ENCODE peak calls at places on chromosome 5, in six cellular contexts. R is GM12865, Q is BJ, H is mesenchymal stem cell, U is mesendoderm, I is MM.1S. T is an unnamed sample.

GRCh38 chr5:107329850-107330249 is 340.9 kb downstream of the EFNA5 start:
- DNase-seq in H (no peak), R (peak; percentile 13), U (no peak), Q (no peak), I (no peak), T (no peak)

GRCh38 chr5:75856056-75856455 is 138.8 kb upstream of the POC5 start:
- DNase-seq in H (no peak), R (no peak), I (no peak), Q (no peak), U (no peak), T (no peak)

GRCh38 chr5:134026521-134027202 is 21.9 kb upstream of the VDAC1 start:
- DNase-seq in U (peak; percentile 90), I (peak; percentile 69), Q (no peak), R (peak; percentile 84), H (peak; percentile 61), T (peak; percentile 81)

GRCh38 chr5:35852084-35852734 is 4.5 kb upstream of the IL7R start:
- DNase-seq in R (peak; percentile 74), U (no peak), H (peak; percentile 20), I (peak; percentile 68), Q (no peak), T (no peak)

GRCh38 chr5:34709861-34710673 is 53.9 kb downstream of the RAI14 start:
- DNase-seq in H (peak; percentile 83), Q (peak; percentile 49), U (peak; percentile 50), I (no peak), R (no peak), T (no peak)

GRCh38 chr5:138702827-138703194 is 50.4 kb upstream of the CTNNA1 start:
- DNase-seq in H (no peak), R (no peak), I (no peak), Q (no peak), U (no peak), T (no peak)

GRCh38 chr5:45507174-45507573 is 189.0 kb downstream of the HCN1 start:
- DNase-seq in R (no peak), I (no peak), H (peak; percentile 55), Q (no peak), U (peak; percentile 18), T (no peak)

GRCh38 chr5:135547590-135548254 is 12.0 kb upstream of the NEUROG1 start:
- DNase-seq in Q (no peak), H (no peak), I (peak; percentile 78), R (no peak), U (no peak), T (no peak)

GRCh38 chr5:180154821-180155220 is 54.2 kb downstream of the RASGEF1C start:
- DNase-seq in I (no peak), Q (no peak), H (no peak), R (no peak), U (no peak), T (no peak)

GRCh38 chr5:170495796-170496195 is 8.0 kb upstream of the KCNIP1 start:
- DNase-seq in U (no peak), I (no peak), Q (no peak), R (no peak), H (no peak), T (no peak)

GRCh38 chr5:109412981-109413402 is 3.2 kb upstream of the PJA2 start:
- DNase-seq in I (no peak), U (no peak), R (peak; percentile 13), H (peak; percentile 31), Q (no peak), T (no peak)

GRCh38 chr5:123964916-123965315 is 452.9 kb downstream of the CSNK1G3 start:
- DNase-seq in Q (no peak), U (no peak), I (no peak), R (no peak), H (no peak), T (no peak)

GRCh38 chr5:113140837-113141661 is 164.5 kb downstream of the DCP2 start:
- DNase-seq in H (peak; percentile 92), I (no peak), U (peak; percentile 60), R (no peak), Q (peak; percentile 69), T (no peak)

GRCh38 chr5:1522601-1523479 is 920 bp downstream of the LPCAT1 start:
- DNase-seq in H (no peak), I (peak; percentile 37), R (no peak), U (peak; percentile 29), Q (no peak), T (no peak)

GRCh38 chr5:61623401-61624069 is 291.5 kb downstream of the ZSWIM6 start:
- DNase-seq in U (peak; percentile 59), R (peak; percentile 12), I (no peak), Q (no peak), H (peak; percentile 29), T (no peak)

GRCh38 chr5:40521925-40522324 is 157.8 kb upstream of the PTGER4 start:
- DNase-seq in Q (no peak), H (peak; percentile 25), U (no peak), I (no peak), R (no peak), T (no peak)

GRCh38 chr5:149345892-149346222 is 558 bp downstream of the GRPEL2 start:
- DNase-seq in U (peak; percentile 54), H (peak; percentile 43), Q (no peak), I (peak; percentile 27), R (peak; percentile 44), T (no peak)

GRCh38 chr5:57298295-57298984 is 124.6 kb downstream of the GPBP1 start:
- DNase-seq in I (peak; percentile 90), H (peak; percentile 86), U (peak; percentile 83), R (peak; percentile 86), Q (peak; percentile 19), T (peak; percentile 74)

GRCh38 chr5:110054240-110054639 is 364.5 kb downstream of the MAN2A1 start:
- DNase-seq in I (peak; percentile 97), R (peak; percentile 85), Q (no peak), U (peak; percentile 19), H (peak; percentile 72), T (peak; percentile 98)

GRCh38 chr5:127826011-127826410 is 122.8 kb downstream of the CCDC192 start:
- DNase-seq in Q (peak; percentile 63), H (no peak), U (no peak), I (no peak), R (no peak), T (no peak)

GRCh38 chr5:173535976-173536639 is 80.3 kb downstream of the BOD1 start:
- DNase-seq in R (no peak), I (no peak), Q (no peak), U (peak; percentile 15), H (peak; percentile 28), T (no peak)

GRCh38 chr5:16690243-16690839 is 73.5 kb upstream of the RETREG1 start:
- DNase-seq in Q (no peak), R (peak; percentile 37), I (no peak), U (peak; percentile 79), H (peak; percentile 73), T (peak; percentile 51)

GRCh38 chr5:125412051-125412560 is 665.7 kb upstream of the ZNF608 start:
- DNase-seq in I (peak; percentile 41), U (peak; percentile 81), H (peak; percentile 72), Q (no peak), R (peak; percentile 92), T (no peak)
- H3K4me3 ChIP-seq in I (peak overlapping the region; percentile 51), U (no peak overlapping the region), H (peak overlapping the region; percentile 62), Q (no peak overlapping the region), R (peak overlapping the region; percentile 55), T (no peak overlapping the region)

GRCh38 chr5:37837101-37838032 is 2.5 kb downstream of the GDNF start:
- DNase-seq in R (peak; percentile 79), Q (no peak), I (peak; percentile 59), H (peak; percentile 81), U (peak; percentile 74), T (peak; percentile 37)

GRCh38 chr5:37835400-37835973 is 4.4 kb downstream of the GDNF start:
- DNase-seq in I (no peak), U (no peak), Q (no peak), H (no peak), R (no peak), T (no peak)

GRCh38 chr5:37836173-37837100 is 3.4 kb downstream of the GDNF start:
- DNase-seq in H (peak; percentile 57), Q (no peak), R (no peak), I (no peak), U (peak; percentile 51), T (no peak)

GRCh38 chr5:37833990-37834389 is 5.9 kb downstream of the GDNF start:
- DNase-seq in I (peak; percentile 47), R (no peak), U (no peak), H (peak; percentile 45), Q (no peak), T (no peak)

DNA sequence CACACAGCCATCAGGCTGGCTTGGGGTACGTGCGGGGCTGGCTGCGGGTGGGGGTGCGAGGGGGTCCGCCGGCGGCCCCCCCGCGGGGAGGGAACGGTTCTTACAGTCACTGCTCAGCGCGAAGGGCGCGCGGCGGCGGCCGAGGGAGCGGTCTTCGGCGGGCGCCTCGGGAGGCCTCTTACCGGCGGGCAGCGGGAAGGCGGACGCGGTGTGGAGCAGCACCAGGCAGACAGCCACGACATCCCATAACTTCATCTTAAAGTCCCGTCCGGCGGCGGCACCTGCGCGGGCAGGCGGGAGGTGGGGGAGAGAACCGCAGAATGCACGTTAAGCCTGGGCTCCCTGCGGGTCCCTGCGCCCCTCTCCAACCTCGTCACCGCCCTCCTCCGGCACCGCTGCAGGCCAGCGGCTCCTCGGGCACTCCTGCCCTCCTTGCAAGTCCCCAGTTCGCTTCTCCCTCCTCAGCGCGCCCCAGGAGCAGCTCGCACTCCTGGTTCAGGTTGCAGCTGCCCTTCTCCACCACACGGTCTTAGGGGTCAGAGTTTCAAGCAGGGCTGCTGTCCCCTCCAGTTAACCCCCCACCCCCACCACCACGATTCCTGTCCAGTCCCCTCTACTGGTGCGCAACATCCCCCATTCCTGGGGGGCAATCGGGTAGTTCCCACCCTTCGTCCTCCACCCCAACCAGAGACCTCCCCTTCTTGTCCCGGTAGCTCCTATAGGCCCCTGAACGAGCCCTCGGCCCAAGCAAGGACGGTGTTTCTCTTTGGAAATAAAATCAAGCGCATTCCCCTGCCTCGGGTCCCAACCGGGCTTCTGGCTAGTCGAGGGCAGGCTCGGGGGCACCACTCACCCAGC is 5.1 kb downstream of the GDNF start:
- DNase-seq in H (no peak), U (peak; percentile 62), I (peak; percentile 31), Q (no peak), R (no peak), T (no peak)
- H3K4me3 ChIP-seq in H (peak overlapping the region; percentile 87), U (no peak overlapping the region), I (peak overlapping the region; percentile 24), Q (peak overlapping the region; percentile 11), R (no peak overlapping the region), T (no peak overlapping the region)

DNA sequence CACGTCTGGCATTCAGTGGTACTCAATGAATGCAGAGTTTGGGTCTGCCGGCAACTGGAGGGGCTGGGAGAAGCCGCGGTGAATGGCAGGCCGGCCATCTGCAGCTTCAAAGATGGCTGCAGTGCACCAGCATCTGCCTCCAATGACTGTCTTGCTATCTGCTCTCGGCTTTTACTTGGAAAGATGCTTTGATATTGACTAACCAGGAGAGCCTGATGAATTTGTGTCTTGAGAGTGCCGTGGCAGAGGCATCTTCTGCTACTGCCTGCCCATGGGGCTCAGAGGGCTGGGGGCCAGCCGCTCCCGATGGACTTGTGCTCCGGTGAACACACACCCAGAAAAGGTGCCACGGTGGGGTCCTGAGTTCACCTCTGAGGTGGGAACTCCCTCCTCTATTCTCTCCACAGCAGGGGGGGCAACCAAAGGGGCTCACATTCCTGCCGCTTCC is 164.5 kb downstream of the COL23A1 start:
- DNase-seq in R (no peak), Q (no peak), H (no peak), U (no peak), I (no peak), T (no peak)
- H3K4me3 ChIP-seq in R (no peak overlapping the region), Q (no peak overlapping the region), H (no peak overlapping the region), U (no peak overlapping the region), I (no peak overlapping the region), T (no peak overlapping the region)

DNA sequence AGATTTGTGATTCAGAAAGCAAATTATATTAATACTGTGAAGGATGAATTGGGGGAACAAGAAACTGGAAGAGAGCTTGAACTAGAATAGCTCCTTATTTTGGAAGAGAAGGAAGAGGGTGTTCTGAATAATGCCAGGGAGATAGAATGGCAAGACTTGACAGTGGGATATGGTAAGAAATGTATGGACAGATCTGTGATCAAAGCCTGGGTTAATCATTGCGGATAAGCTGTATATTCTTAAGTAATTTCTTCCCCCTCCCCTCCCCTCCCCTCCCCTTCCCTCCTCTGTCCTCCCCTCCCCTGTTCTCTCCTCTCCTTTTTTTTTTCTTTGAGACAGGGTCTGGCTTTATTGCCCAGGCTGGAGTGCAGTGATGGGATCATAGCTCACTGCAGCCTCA is 10.1 kb upstream of the IL6ST start:
- DNase-seq in U (no peak), I (no peak), R (no peak), H (no peak), Q (no peak), T (no peak)
- H3K4me3 ChIP-seq in U (no peak overlapping the region), I (no peak overlapping the region), R (no peak overlapping the region), H (no peak overlapping the region), Q (no peak overlapping the region), T (no peak overlapping the region)